ENCODE peak calls at places on chromosome 18, in five cellular contexts. S is CD4-positive, alpha-beta memory T cell; D is adrenal gland; X is AG04450; N is cardiac fibroblast. E is an unnamed sample.

GRCh38 chr18:456361-456821 is 44.1 kb downstream of the COLEC12 start:
- DNase-seq in X (no peak), S (no peak), D (no peak), N (peak), E (peak)

GRCh38 chr18:13612111-13612997 is 114.0 kb downstream of the FAM210A start:
- DNase-seq in N (no peak), D (no peak), X (no peak), S (peak), E (no peak)

GRCh38 chr18:30957086-30957485 is 85.5 kb downstream of the DSC3 start:
- DNase-seq in X (no peak), D (no peak), N (no peak), S (no peak), E (no peak)

GRCh38 chr18:59502222-59502898 is 143.3 kb upstream of the LMAN1 start:
- DNase-seq in D (no peak), S (no peak), N (peak), X (peak), E (peak)

GRCh38 chr18:63887424-63887823 is at the start of gene SERPINB2:
- DNase-seq in N (peak), S (no peak), D (no peak), X (no peak), E (peak)

GRCh38 chr18:32366586-32367538 is 103.8 kb downstream of the GAREM1 start:
- DNase-seq in S (no peak), X (no peak), D (no peak), N (peak), E (peak)

GRCh38 chr18:58298251-58299134 is 254.5 kb downstream of the NEDD4L start:
- DNase-seq in X (no peak), S (no peak), N (peak), D (no peak), E (no peak)

GRCh38 chr18:38198956-38199355 is 633.4 kb upstream of the CELF4 start:
- DNase-seq in D (no peak), X (no peak), S (no peak), N (no peak), E (no peak)

GRCh38 chr18:63101811-63102210 is 217.8 kb downstream of the BCL2 start:
- DNase-seq in N (no peak), S (no peak), D (no peak), X (no peak), E (no peak)

GRCh38 chr18:23793985-23794867 is 105.0 kb downstream of the LAMA3 start:
- DNase-seq in D (no peak), X (no peak), S (no peak), N (no peak), E (no peak)

GRCh38 chr18:59143441-59143840 is 3.8 kb downstream of the SEC11C start:
- DNase-seq in N (peak), D (no peak), S (no peak), X (no peak), E (no peak)

GRCh38 chr18:34299828-34300227 is 75.1 kb upstream of the NOL4 start:
- DNase-seq in X (no peak), D (no peak), S (no peak), N (no peak), E (no peak)

GRCh38 chr18:23032030-23032582 is 99.0 kb downstream of the RBBP8 start:
- DNase-seq in S (no peak), N (peak), D (no peak), X (peak), E (peak)

GRCh38 chr18:57586243-57587049 is at the start of gene FECH:
- DNase-seq in X (peak), D (peak), N (peak), S (peak), E (peak)

GRCh38 chr18:6994719-6995430 is 122.7 kb downstream of the LAMA1 start:
- DNase-seq in S (no peak), N (no peak), X (no peak), D (no peak), E (no peak)

GRCh38 chr18:42048150-42048549 is 93.1 kb downstream of the PIK3C3 start:
- DNase-seq in S (no peak), N (peak), D (no peak), X (peak), E (peak)

GRCh38 chr18:42860011-42860410 is 255.5 kb downstream of the RIT2 start:
- DNase-seq in S (no peak), N (peak), X (no peak), D (no peak), E (peak)

GRCh38 chr18:500230-500555 is 308 bp downstream of the COLEC12 start:
- DNase-seq in S (no peak), N (no peak), D (no peak), X (no peak), E (peak)

GRCh38 chr18:62763101-62763521 is 47.8 kb downstream of the PHLPP1 start:
- DNase-seq in N (no peak), S (no peak), X (no peak), D (no peak), E (no peak)

GRCh38 chr18:11752116-11752911 is 63.2 kb downstream of the GNAL start:
- DNase-seq in S (no peak), D (peak), X (no peak), N (peak), E (peak)

DNA sequence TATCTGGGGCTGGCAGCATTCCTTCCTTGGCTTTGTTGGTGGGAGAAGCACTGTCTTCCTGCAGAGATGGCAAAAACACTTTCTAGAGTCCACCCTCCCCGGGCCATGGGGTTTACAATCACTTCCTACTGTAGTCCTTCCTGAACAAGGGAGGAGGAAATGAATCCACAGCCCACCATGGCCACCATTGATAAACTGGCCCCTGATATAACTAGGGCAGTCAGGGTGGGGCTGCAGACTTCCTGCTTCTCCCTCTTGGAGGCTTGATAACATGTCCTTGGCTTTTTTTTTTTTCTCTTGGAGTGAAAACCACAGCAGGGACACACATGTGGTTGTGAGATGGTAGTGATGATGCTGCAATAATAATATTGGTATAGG is 437.8 kb downstream of the ZNF521 start:
- DNase-seq in S (no peak), N (no peak), X (no peak), D (no peak), E (no peak)
- H3K4me3 ChIP-seq in S (no peak), N (no peak), X (no peak), D (no peak), E (no peak)

GRCh38 chr18:74456017-74456408 is 1.1 kb downstream of the DIPK1C start:
- DNase-seq in S (no peak), N (no peak), X (no peak), D (no peak), E (no peak)

GRCh38 chr18:74459877-74460276 is 2.8 kb upstream of the DIPK1C start:
- DNase-seq in S (no peak), N (no peak), D (no peak), X (no peak), E (no peak)

GRCh38 chr18:74456409-74457042 is 582 bp downstream of the DIPK1C start:
- DNase-seq in S (no peak), N (no peak), D (no peak), X (no peak), E (no peak)

GRCh38 chr18:74457043-74457742 is at the start of gene DIPK1C:
- DNase-seq in D (no peak), X (no peak), N (no peak), S (no peak), E (no peak)

GRCh38 chr18:74457743-74458465 is 796 bp upstream of the DIPK1C start:
- DNase-seq in N (no peak), D (no peak), S (no peak), X (no peak), E (no peak)
- H3K4me3 ChIP-seq in N (no peak), D (no peak), S (no peak), X (no peak), E (no peak)

GRCh38 chr18:75212626-75213110 is 2.1 kb downstream of the TSHZ1 start:
- DNase-seq in S (no peak), D (no peak), X (no peak), N (no peak), E (no peak)

GRCh38 chr18:75215663-75216062 is 5.1 kb downstream of the TSHZ1 start:
- DNase-seq in X (no peak), S (no peak), D (no peak), N (no peak), E (no peak)

GRCh38 chr18:75214766-75215515 is 4.3 kb downstream of the TSHZ1 start:
- DNase-seq in S (no peak), D (no peak), X (no peak), N (no peak), E (no peak)

GRCh38 chr18:75211721-75212625 is 1.4 kb downstream of the TSHZ1 start:
- DNase-seq in D (peak), X (no peak), N (peak), S (no peak), E (no peak)

GRCh38 chr18:75213610-75214009 is 3.0 kb downstream of the TSHZ1 start:
- DNase-seq in D (no peak), S (no peak), N (peak), X (no peak), E (peak)
- H3K4me3 ChIP-seq in D (no peak), S (no peak), N (no peak), X (no peak), E (no peak)

DNA sequence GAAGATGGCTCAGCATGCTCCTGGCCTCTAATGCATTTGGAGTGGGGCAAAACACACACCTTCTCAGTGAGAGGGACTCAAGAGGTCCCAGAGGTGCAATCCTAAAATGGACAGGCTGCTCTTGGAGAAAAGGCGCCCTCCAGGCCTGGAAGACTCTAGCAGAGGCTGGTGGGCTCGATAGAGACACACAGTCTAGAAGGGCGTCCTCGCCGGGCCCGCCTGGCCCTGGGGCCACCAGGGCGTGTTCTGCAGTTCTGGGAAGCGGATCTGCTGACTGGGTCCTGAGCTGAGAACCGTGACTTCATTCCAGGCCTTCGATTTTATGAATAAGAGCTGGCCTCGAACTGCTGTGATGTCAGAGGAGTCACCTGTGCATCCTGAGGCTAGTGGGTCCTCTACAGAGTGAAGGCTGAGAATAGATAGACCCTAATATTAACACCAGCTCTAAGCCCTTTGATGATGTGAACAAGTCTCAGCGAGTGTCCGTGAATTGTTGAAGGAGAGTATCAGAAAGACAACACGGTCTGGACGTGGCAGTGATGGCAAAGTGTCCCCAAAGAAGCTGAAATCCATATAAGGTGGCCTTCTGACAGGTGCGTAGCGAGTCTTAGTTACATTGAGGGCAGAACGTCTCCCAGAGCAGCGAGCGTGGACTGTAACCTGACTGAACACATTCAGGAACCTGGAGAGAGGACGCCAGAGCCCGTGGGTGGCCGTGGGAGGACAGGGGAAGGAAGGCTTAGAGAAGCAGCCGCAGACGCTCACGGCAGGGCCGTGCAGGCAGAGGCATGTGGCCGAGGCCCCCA is 136.9 kb downstream of the PTGR3 start:
- DNase-seq in X (no peak), N (no peak), D (no peak), S (no peak), E (no peak)
- H3K4me3 ChIP-seq in X (no peak), N (no peak), D (no peak), S (peak), E (no peak)

DNA sequence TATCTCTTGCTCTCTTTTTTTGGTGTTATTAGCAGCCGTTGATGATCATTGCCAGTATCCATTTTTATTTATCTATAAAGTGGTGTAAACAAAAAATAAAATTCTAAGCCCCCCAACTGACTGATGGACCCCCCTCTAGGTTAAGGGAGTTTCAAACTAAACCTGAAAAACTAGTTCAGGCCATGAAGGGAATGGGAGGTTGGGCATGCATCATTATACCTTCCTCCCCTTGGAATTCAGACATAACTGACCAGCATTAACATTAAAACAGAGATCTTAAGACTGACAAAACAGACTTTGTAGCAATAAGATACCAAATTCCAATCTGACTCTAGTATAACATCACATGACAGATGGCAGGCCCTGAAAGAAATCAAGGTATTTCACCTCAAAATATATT is 20.2 kb downstream of the RALBP1 start:
- DNase-seq in D (no peak), S (no peak), N (no peak), X (no peak), E (no peak)
- H3K4me3 ChIP-seq in D (no peak), S (no peak), N (no peak), X (no peak), E (no peak)

GRCh38 chr18:35415511-35416427 is 38.6 kb upstream of the ZNF396 start:
- DNase-seq in S (no peak), N (peak), X (no peak), D (no peak), E (peak)
- H3K4me3 ChIP-seq in S (no peak), N (no peak), X (no peak), D (no peak), E (no peak)

GRCh38 chr18:54911551-54911950 is 47.7 kb downstream of the CCDC68 start:
- DNase-seq in X (no peak), N (no peak), S (no peak), D (no peak), E (no peak)
- H3K4me3 ChIP-seq in X (no peak), N (no peak), S (no peak), D (no peak), E (no peak)

GRCh38 chr18:46772396-46772795 is 15.5 kb upstream of the ST8SIA5 start:
- DNase-seq in X (no peak), S (no peak), N (no peak), D (no peak), E (no peak)
- H3K4me3 ChIP-seq in X (no peak), S (no peak), N (no peak), D (no peak), E (no peak)

GRCh38 chr18:45161850-45162249 is 453.4 kb upstream of the SLC14A2 start:
- DNase-seq in N (no peak), X (no peak), S (no peak), D (no peak), E (no peak)
- H3K4me3 ChIP-seq in N (no peak), X (no peak), S (no peak), D (no peak), E (no peak)

DNA sequence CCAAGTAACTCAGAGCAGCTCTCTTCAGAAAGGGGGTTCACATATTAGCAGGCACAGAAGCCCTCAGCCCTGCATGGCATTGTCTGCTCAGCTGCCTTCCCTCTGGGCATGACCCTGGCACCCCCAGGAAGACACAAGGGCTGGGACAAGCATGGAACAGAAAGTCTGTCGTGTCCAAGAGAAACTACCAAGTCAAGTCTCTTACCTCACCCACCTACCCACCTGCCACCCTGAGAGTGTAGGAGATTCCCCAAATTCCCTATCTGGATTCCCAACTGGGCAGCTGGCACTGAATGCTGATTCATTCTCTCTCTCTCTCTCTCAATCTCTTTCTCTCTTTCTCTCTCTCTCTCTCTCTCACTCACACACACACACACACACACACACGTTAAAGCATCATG is 21.6 kb downstream of the SMAD7 start:
- DNase-seq in S (no peak), D (no peak), X (no peak), N (no peak), E (peak)
- H3K4me3 ChIP-seq in S (peak), D (no peak), X (peak), N (no peak), E (no peak)

E was measured in fibroblast of pulmonary artery.